ENCODE peak calls at places on chromosomes 6 and 20, in four cellular contexts. Q is HEK293T, K is adipocyte, Y is nephron progenitor cell. I is an unnamed sample.

GRCh38 chr6:33590531-33591198 is 10.6 kb upstream of the BAK1 start:
- DNase-seq in K (no peak), Q (no peak), Y (no peak), I (no peak)

GRCh38 chr6:34518669-34519365 is 37.3 kb downstream of the SPDEF start:
- DNase-seq in K (no peak), Q (no peak), Y (no peak), I (no peak)

GRCh38 chr6:40844241-40844640 is 194.8 kb downstream of the UNC5CL start:
- DNase-seq in Y (no peak), Q (no peak), K (no peak), I (no peak)

GRCh38 chr6:130853555-130854183 is 26.5 kb downstream of the SMLR1 start:
- DNase-seq in K (peak; percentile 28), Y (no peak), Q (no peak), I (no peak)

GRCh38 chr6:15441215-15441868 is 195.5 kb downstream of the JARID2 start:
- DNase-seq in K (peak; percentile 93), Y (peak; percentile 49), Q (peak; percentile 64), I (peak; percentile 51)

GRCh38 chr6:112029045-112029822 is 24.7 kb upstream of the CCN6 start:
- DNase-seq in Q (peak; percentile 79), K (peak; percentile 62), Y (peak; percentile 75), I (peak; percentile 54)

GRCh38 chr6:27867941-27868705 is 44.1 kb downstream of the OR2B2 start:
- DNase-seq in K (no peak), Y (no peak), Q (no peak), I (no peak)

GRCh38 chr20:22825076-22825475 is 210.0 kb upstream of the SSTR4 start:
- DNase-seq in Q (no peak), K (peak; percentile 24), Y (no peak), I (no peak)

GRCh38 chr20:59082077-59082740 is 39.6 kb upstream of the PRELID3B start:
- DNase-seq in Y (no peak), K (no peak), Q (peak; percentile 21), I (no peak)

GRCh38 chr6:144063744-144064401 is 31.5 kb downstream of the SF3B5 start:
- DNase-seq in Y (peak; percentile 92), Q (peak; percentile 91), K (peak; percentile 72), I (peak; percentile 95)

GRCh38 chr20:8807480-8808179 is 261.3 kb upstream of the PLCB4 start:
- DNase-seq in Q (no peak), K (no peak), Y (no peak), I (no peak)

GRCh38 chr6:40907198-40907701 is 131.8 kb downstream of the UNC5CL start:
- DNase-seq in Q (no peak), K (no peak), Y (no peak), I (no peak)

GRCh38 chr6:99619409-99619762 is 12.8 kb downstream of the PRDM13 start:
- DNase-seq in K (no peak), Q (no peak), Y (no peak), I (no peak)

GRCh38 chr6:40358473-40359460 is 228.4 kb downstream of the LRFN2 start:
- DNase-seq in Y (no peak), K (no peak), Q (peak; percentile 0), I (no peak)

GRCh38 chr6:12081776-12082175 is 69.7 kb downstream of the HIVEP1 start:
- DNase-seq in Y (no peak), K (no peak), Q (no peak), I (no peak)

GRCh38 chr20:36400901-36401300 is 94.8 kb downstream of the DLGAP4 start:
- DNase-seq in Y (no peak), Q (no peak), K (no peak), I (no peak)

GRCh38 chr20:34004227-34004626 is 10.5 kb downstream of the RALY start:
- DNase-seq in K (no peak), Q (no peak), Y (no peak), I (no peak)

GRCh38 chr6:106997392-106998257 is 23.1 kb upstream of the CD24 start:
- DNase-seq in Y (peak; percentile 73), K (peak; percentile 68), Q (peak; percentile 76), I (peak; percentile 83)

GRCh38 chr6:24951831-24952299 is 16.1 kb upstream of the RIPOR2 start:
- DNase-seq in Q (no peak), Y (no peak), K (no peak), I (no peak)

GRCh38 chr6:51350308-51350904 is 531.7 kb downstream of the TFAP2B start:
- DNase-seq in K (peak; percentile 0), Y (no peak), Q (no peak), I (peak; percentile 2)

GRCh38 chr6:130697661-130698535 is 129.3 kb upstream of the SMLR1 start:
- DNase-seq in Q (peak; percentile 61), Y (peak; percentile 43), K (peak; percentile 86), I (peak; percentile 52)

GRCh38 chr20:49786671-49787370 is 25.8 kb upstream of the SLC9A8 start:
- DNase-seq in Y (no peak), K (peak; percentile 63), Q (no peak), I (no peak)

GRCh38 chr6:167702241-167702827 is 124.4 kb upstream of the AFDN start:
- DNase-seq in Q (no peak), Y (no peak), K (no peak), I (no peak)

GRCh38 chr20:38153401-38153800 is 11.7 kb downstream of the TGM2 start:
- DNase-seq in Y (no peak), Q (no peak), K (no peak), I (no peak)

GRCh38 chr20:33209789-33210188 is 7.4 kb upstream of the BPIFA3 start:
- DNase-seq in Y (peak; percentile 93), K (peak; percentile 78), Q (peak; percentile 78), I (peak; percentile 58)

GRCh38 chr20:37552415-37552814 is 24.7 kb upstream of the BLCAP start:
- DNase-seq in K (no peak), Y (no peak), Q (no peak), I (no peak)

I was measured in GM13976.